ENCODE peak calls at places on chromosome 3, in six cellular contexts. S, G, N, Q, H and A are unnamed samples.

GRCh38 chr3:151439652-151440125 is 21.2 kb downstream of the IGSF10 start:
- ATAC-seq in S (peak), G (peak), N (peak), Q (peak), H (peak), A (peak)

GRCh38 chr3:18988619-18989229 is 159.6 kb upstream of the KCNH8 start:
- ATAC-seq in S (peak), G (peak), N (no peak), Q (peak), H (no peak), A (peak)

GRCh38 chr3:24318668-24319287 is 175.9 kb downstream of the THRB start:
- ATAC-seq in S (no peak), G (no peak), N (no peak), Q (peak), H (no peak), A (no peak)

GRCh38 chr3:44988073-44988472 is 12.0 kb downstream of the EXOSC7 start:
- ATAC-seq in S (no peak), G (no peak), N (no peak), Q (peak), H (no peak), A (no peak)

GRCh38 chr3:54891540-54891897 is 36.3 kb downstream of the LRTM1 start:
- ATAC-seq in S (peak), G (no peak), N (no peak), Q (peak), H (peak), A (no peak)

GRCh38 chr3:63706321-63707085 is 54.0 kb downstream of the SNTN start:
- ATAC-seq in S (no peak), G (no peak), N (peak), Q (no peak), H (no peak), A (no peak)

GRCh38 chr3:136070953-136071949 is 105.7 kb downstream of the PPP2R3A start:
- ATAC-seq in S (peak), G (no peak), N (peak), Q (peak), H (peak), A (no peak)

GRCh38 chr3:173912126-173912525 is 514.6 kb downstream of the NLGN1 start:
- ATAC-seq in S (no peak), G (no peak), N (no peak), Q (peak), H (no peak), A (no peak)

GRCh38 chr3:19272296-19272695 is 124.0 kb downstream of the KCNH8 start:
- ATAC-seq in S (no peak), G (no peak), N (peak), Q (no peak), H (no peak), A (no peak)

GRCh38 chr3:48472673-48472922 is 26.1 kb downstream of the ATRIP start:
- ATAC-seq in S (peak), G (no peak), N (no peak), Q (peak), H (peak), A (peak)

GRCh38 chr3:46312996-46313395 is 40.9 kb upstream of the CCR2 start:
- ATAC-seq in S (no peak), G (no peak), N (no peak), Q (no peak), H (peak), A (no peak)